ENCODE peak calls at places on chromosomes 11 and 22, in four cellular contexts. D is naive thymus-derived CD8-positive, alpha-beta T cell; I is kidney epithelial cell; Z is HuH-7. O is an unnamed sample.

GRCh38 chr11:116851631-116852030 is 14.2 kb upstream of the APOA1 start:
- DNase-seq in I (no peak), D (peak), Z (no peak), O (no peak)

GRCh38 chr11:1502168-1502955 is 15.8 kb upstream of the MOB2 start:
- DNase-seq in I (no peak), D (no peak), Z (no peak), O (no peak)

GRCh38 chr22:49057910-49058309 is 769.8 kb downstream of the BRD1 start:
- DNase-seq in Z (no peak), D (no peak), I (no peak), O (no peak)

GRCh38 chr11:73963861-73964260 is 13.0 kb downstream of the DNAJB13 start:
- DNase-seq in Z (no peak), I (no peak), D (no peak), O (no peak)

GRCh38 chr22:33438273-33438672 is 380.1 kb upstream of the SYN3 start:
- DNase-seq in I (peak), Z (no peak), D (no peak), O (peak)

GRCh38 chr11:130166457-130166784 is 6.8 kb downstream of the ST14 start:
- DNase-seq in D (no peak), I (peak), Z (no peak), O (peak)

GRCh38 chr11:125258626-125259025 is 94.1 kb downstream of the PKNOX2 start:
- DNase-seq in I (no peak), D (no peak), Z (no peak), O (no peak)

GRCh38 chr22:17492247-17492646 is 71.1 kb upstream of the SLC25A18 start:
- DNase-seq in D (no peak), Z (no peak), I (no peak), O (peak)

GRCh38 chr22:41828516-41828915 is 4.4 kb upstream of the SREBF2 start:
- DNase-seq in Z (no peak), I (no peak), D (no peak), O (no peak)

GRCh38 chr22:27881404-27881803 is 37.7 kb downstream of the PITPNB start:
- DNase-seq in I (no peak), D (no peak), Z (no peak), O (peak)

GRCh38 chr22:43743929-43744643 is 68.0 kb downstream of the EFCAB6 start:
- DNase-seq in I (no peak), D (no peak), Z (no peak), O (no peak)

GRCh38 chr11:70226967-70227366 is 23.9 kb downstream of the FADD start:
- DNase-seq in Z (peak), I (no peak), D (no peak), O (peak)

GRCh38 chr11:17658211-17658610 is 61.2 kb upstream of the MYOD1 start:
- DNase-seq in D (no peak), I (no peak), Z (no peak), O (no peak)

GRCh38 chr11:20213790-20214189 is 53.5 kb upstream of the DBX1 start:
- DNase-seq in I (no peak), Z (no peak), D (no peak), O (no peak)

GRCh38 chr22:23804781-23805291 is 18.1 kb downstream of the SMARCB1 start:
- DNase-seq in Z (no peak), I (no peak), D (no peak), O (no peak)

GRCh38 chr11:6413791-6414231 is 5.1 kb downstream of the APBB1 start:
- DNase-seq in D (peak), I (no peak), Z (no peak), O (no peak)

GRCh38 chr22:44162960-44163359 is 17.8 kb upstream of the PARVG start:
- DNase-seq in Z (no peak), I (no peak), D (no peak), O (no peak)